ENCODE peak calls at places on chromosomes 5 and 9, in eight cellular contexts. Q is prostate gland, D is gastrocnemius medialis, F is right atrium auricular region, R is PC-3, S is esophagus squamous epithelium, X is HAP-1, N is heart right ventricle. E is an unnamed sample. For H3K27me3 and H3K9me3, the result is how much of the 10 kb centered on the place peaks cover.

GRCh38 chr5:138653502-138653901 is 78.3 kb upstream of the HSPA9 start:
- DNase-seq in Q (no peak), D (no peak), F (no peak), R (peak), S (no peak), X (no peak), N (no peak), E (no peak)

GRCh38 chr5:80755634-80756033 is 100.9 kb upstream of the DHFR start:
- DNase-seq in Q (no peak), D (no peak), F (no peak), R (no peak), S (no peak), X (no peak), N (no peak), E (no peak)

GRCh38 chr9:82890401-82890800 is 172.5 kb downstream of the RASEF start:
- DNase-seq in Q (no peak), D (no peak), F (no peak), R (no peak), S (no peak), X (no peak), N (no peak), E (no peak)

GRCh38 chr9:87710448-87710847 is 15.5 kb upstream of the CTSL start:
- DNase-seq in Q (no peak), D (no peak), F (no peak), R (no peak), S (no peak), X (no peak), N (no peak), E (no peak)

GRCh38 chr9:70012569-70012968 is 31.1 kb upstream of the MAMDC2 start:
- DNase-seq in Q (no peak), D (no peak), F (no peak), R (no peak), S (no peak), X (no peak), N (no peak), E (no peak)

GRCh38 chr9:129714393-129715051 is 38.3 kb downstream of the PTGES start:
- DNase-seq in Q (no peak), D (no peak), F (no peak), R (no peak), S (no peak), X (no peak), N (no peak), E (no peak)

GRCh38 chr9:93302586-93303257 is 118.8 kb downstream of the WNK2 start:
- DNase-seq in Q (peak), D (no peak), F (peak), R (peak), S (no peak), X (no peak), N (no peak), E (no peak)

GRCh38 chr5:111598996-111599395 is 86.7 kb upstream of the STARD4 start:
- DNase-seq in Q (no peak), D (no peak), F (no peak), R (no peak), S (no peak), X (no peak), N (no peak), E (no peak)

GRCh38 chr9:28270156-28270555 is 696.9 kb upstream of the C9orf72 start:
- DNase-seq in Q (no peak), D (no peak), F (no peak), R (peak), S (no peak), X (no peak), N (no peak), E (no peak)

GRCh38 chr9:128771094-128771721 is 519 bp downstream of the ZER1 start:
- DNase-seq in Q (peak), D (no peak), F (no peak), R (peak), S (no peak), X (no peak), N (no peak), E (no peak)

GRCh38 chr5:68652507-68652906 is 437.0 kb downstream of the PIK3R1 start:
- DNase-seq in Q (peak), D (peak), F (no peak), R (peak), S (no peak), X (no peak), N (no peak), E (no peak)

GRCh38 chr9:81268048-81268447 is 421.3 kb downstream of the TLE1 start:
- DNase-seq in Q (no peak), D (no peak), F (no peak), R (peak), S (no peak), X (no peak), N (no peak), E (no peak)

GRCh38 chr5:76867827-76868693 is 18.2 kb downstream of the S100Z start:
- DNase-seq in Q (peak), D (no peak), F (peak), R (peak), S (no peak), X (peak), N (peak), E (no peak)

GRCh38 chr5:160469156-160470144 is 47.8 kb downstream of the PTTG1 start:
- DNase-seq in Q (no peak), D (no peak), F (no peak), R (no peak), S (no peak), X (no peak), N (no peak), E (no peak)

GRCh38 chr5:177098103-177098771 is 11.5 kb downstream of the FGFR4 start:
- DNase-seq in Q (no peak), D (no peak), F (no peak), R (no peak), S (no peak), X (no peak), N (peak), E (peak)

GRCh38 chr9:84668204-84669007 is 1.1 kb upstream of the NTRK2 start:
- DNase-seq in Q (no peak), D (peak), F (peak), R (peak), S (no peak), X (peak), N (peak), E (peak)

GRCh38 chr9:136047775-136048559 is 47.1 kb downstream of the NACC2 start:
- DNase-seq in Q (no peak), D (no peak), F (peak), R (no peak), S (no peak), X (no peak), N (no peak), E (no peak)

GRCh38 chr5:160970605-160971191 is 118.7 kb upstream of the ATP10B start:
- DNase-seq in Q (no peak), D (no peak), F (no peak), R (no peak), S (no peak), X (peak), N (no peak), E (no peak)

GRCh38 chr9:20428976-20429375 is 193.3 kb downstream of the MLLT3 start:
- DNase-seq in Q (no peak), D (no peak), F (no peak), R (no peak), S (no peak), X (no peak), N (no peak), E (no peak)

GRCh38 chr5:180592176-180592575 is 877 bp upstream of the SCGB3A1 start:
- DNase-seq in Q (no peak), D (no peak), F (peak), R (no peak), S (no peak), X (no peak), N (no peak), E (no peak)

GRCh38 chr5:171776176-171776575 is 9.4 kb upstream of the SMIM23 start:
- DNase-seq in Q (no peak), D (no peak), F (no peak), R (no peak), S (no peak), X (no peak), N (no peak), E (no peak)

GRCh38 chr5:143309661-143310431 is 93.6 kb downstream of the NR3C1 start:
- DNase-seq in Q (no peak), D (no peak), F (no peak), R (peak), S (no peak), X (no peak), N (no peak), E (no peak)

GRCh38 chr5:333945-334344 is 12.4 kb downstream of the AHRR start:
- DNase-seq in Q (no peak), D (no peak), F (no peak), R (no peak), S (no peak), X (no peak), N (no peak), E (no peak)

GRCh38 chr9:110700953-110701352 is 32.4 kb downstream of the MUSK start:
- DNase-seq in Q (no peak), D (no peak), F (no peak), R (peak), S (no peak), X (no peak), N (no peak), E (no peak)

GRCh38 chr9:88535226-88535931 is 401 bp downstream of the NXNL2 start:
- DNase-seq in Q (peak), D (no peak), F (no peak), R (no peak), S (no peak), X (no peak), N (peak), E (no peak)

GRCh38 chr5:167671176-167671575 is 620.3 kb upstream of the WWC1 start:
- DNase-seq in Q (no peak), D (no peak), F (no peak), R (peak), S (no peak), X (no peak), N (no peak), E (no peak)

GRCh38 chr9:89810434-89810833 is 205.6 kb downstream of the GADD45G start:
- DNase-seq in Q (no peak), D (no peak), F (no peak), R (no peak), S (no peak), X (no peak), N (no peak), E (no peak)

GRCh38 chr5:160467555-160468418 is 46.1 kb downstream of the PTTG1 start:
- DNase-seq in Q (peak), D (peak), F (peak), R (peak), S (peak), X (no peak), N (peak), E (peak)

GRCh38 chr9:94014066-94014654 is 59.0 kb upstream of the BARX1 start:
- DNase-seq in Q (no peak), D (no peak), F (no peak), R (peak), S (no peak), X (peak), N (no peak), E (no peak)

GRCh38 chr5:73448451-73449136 is at the start of gene FOXD1:
- DNase-seq in Q (peak), D (peak), F (no peak), R (peak), S (peak), X (peak), N (peak), E (peak)

GRCh38 chr9:88998911-88999310 is 7.6 kb downstream of the S1PR3 start:
- DNase-seq in Q (no peak), D (no peak), F (peak), R (no peak), S (no peak), X (no peak), N (peak), E (peak)

GRCh38 chr9:85290019-85290418 is 451.7 kb downstream of the AGTPBP1 start:
- DNase-seq in Q (no peak), D (no peak), F (no peak), R (no peak), S (no peak), X (no peak), N (no peak), E (no peak)

GRCh38 chr5:55597014-55597981 is 62.5 kb upstream of the PLPP1 start:
- DNase-seq in Q (peak), D (peak), F (peak), R (peak), S (no peak), X (no peak), N (peak), E (peak)

GRCh38 chr9:78626971-78627370 is 330.0 kb downstream of the PSAT1 start:
- DNase-seq in Q (no peak), D (no peak), F (no peak), R (no peak), S (no peak), X (no peak), N (no peak), E (no peak)

GRCh38 chr9:74562611-74563010 is 65.5 kb downstream of the RORB start:
- DNase-seq in Q (no peak), D (no peak), F (no peak), R (no peak), S (no peak), X (no peak), N (no peak), E (no peak)

GRCh38 chr5:141898448-141899094 is 20.4 kb upstream of the PCDH1 start:
- DNase-seq in Q (no peak), D (no peak), F (peak), R (no peak), S (no peak), X (no peak), N (no peak), E (no peak)
- H3K27me3 ChIP-seq in Q (under half), D (under half), F (under half), R (under half), S (under half), X (under half), N (under half), E (under half)

GRCh38 chr9:1707291-1707690 is 307.9 kb upstream of the SMARCA2 start:
- DNase-seq in Q (no peak), D (no peak), F (no peak), R (no peak), S (no peak), X (peak), N (no peak), E (no peak)
- H3K9me3 ChIP-seq in Q (under half), D (under half), F (under half), R (under half), S (under half), X (under half), N (under half), E (under half)

GRCh38 chr9:132164604-132165362 is 2.9 kb downstream of the NTNG2 start:
- DNase-seq in Q (no peak), D (peak), F (peak), R (no peak), S (no peak), X (no peak), N (no peak), E (peak)

GRCh38 chr9:132167192-132167591 is 5.3 kb downstream of the NTNG2 start:
- DNase-seq in Q (no peak), D (no peak), F (no peak), R (no peak), S (no peak), X (no peak), N (no peak), E (no peak)

GRCh38 chr9:132168347-132168746 is 6.5 kb downstream of the NTNG2 start:
- DNase-seq in Q (no peak), D (no peak), F (peak), R (peak), S (no peak), X (no peak), N (no peak), E (peak)

GRCh38 chr9:132168851-132169250 is 7.0 kb downstream of the NTNG2 start:
- DNase-seq in Q (no peak), D (no peak), F (no peak), R (no peak), S (no peak), X (no peak), N (no peak), E (no peak)

DNA sequence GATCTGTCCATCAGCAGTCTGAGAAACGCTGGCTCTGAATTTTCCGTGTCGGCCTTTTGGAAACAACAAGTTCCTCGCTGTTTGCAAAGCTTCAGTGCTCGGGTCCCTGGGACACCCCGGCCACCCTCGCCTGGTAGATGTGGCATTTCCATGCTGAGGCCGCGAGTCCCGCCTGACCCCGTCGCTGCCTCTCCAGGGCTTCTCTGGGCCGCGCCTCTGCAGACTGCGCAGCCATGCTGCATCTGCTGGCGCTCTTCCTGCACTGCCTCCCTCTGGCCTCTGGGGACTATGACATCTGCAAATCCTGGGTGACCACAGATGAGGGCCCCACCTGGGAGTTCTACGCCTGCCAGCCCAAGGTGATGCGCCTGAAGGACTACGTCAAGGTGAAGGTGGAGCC is 4.7 kb downstream of the NTNG2 start:
- DNase-seq in Q (no peak), D (no peak), F (no peak), R (no peak), S (no peak), X (no peak), N (no peak), E (no peak)
- H3K27me3 ChIP-seq in Q (under half), D (half or more), F (under half), R (under half), S (under half), X (under half), N (under half), E (under half)

DNA sequence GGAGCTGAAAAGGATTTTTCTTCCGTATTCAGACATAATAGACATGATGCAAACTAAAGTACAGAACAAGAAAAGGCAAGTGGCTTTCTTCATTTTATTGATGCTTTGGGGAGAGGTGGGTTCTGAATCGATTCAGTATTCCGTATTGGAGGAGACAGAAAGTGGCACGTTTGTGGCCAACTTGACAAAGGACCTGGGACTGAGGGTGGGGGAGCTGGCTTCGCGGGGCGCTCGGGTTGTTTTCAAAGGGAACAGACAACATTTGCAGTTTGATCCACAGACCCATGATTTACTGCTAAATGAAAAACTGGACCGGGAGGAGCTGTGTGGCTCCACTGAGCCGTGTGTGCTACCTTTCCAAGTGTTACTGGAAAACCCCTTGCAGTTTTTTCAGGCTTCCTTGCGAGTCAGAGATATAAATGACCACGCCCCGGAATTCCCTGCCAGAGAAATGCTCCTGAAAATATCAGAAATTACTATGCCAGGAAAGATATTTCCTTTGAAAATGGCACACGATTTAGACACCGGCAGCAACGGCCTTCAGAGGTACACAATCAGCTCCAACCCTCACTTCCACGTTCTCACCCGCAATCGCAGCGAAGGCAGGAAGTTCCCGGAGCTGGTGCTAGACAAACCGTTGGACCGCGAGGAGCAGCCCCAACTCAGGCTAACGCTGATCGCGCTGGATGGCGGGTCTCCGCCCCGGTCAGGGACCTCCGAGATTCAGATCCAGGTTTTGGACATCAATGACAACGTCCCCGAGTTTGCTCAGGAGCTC is 547 bp downstream of the PCDHB6 start:
- DNase-seq in Q (no peak), D (no peak), F (no peak), R (no peak), S (no peak), X (no peak), N (no peak), E (no peak)
- H3K9me3 ChIP-seq in Q (under half), D (under half), F (half or more), R (under half), S (under half), X (under half), N (under half), E (under half)

DNA sequence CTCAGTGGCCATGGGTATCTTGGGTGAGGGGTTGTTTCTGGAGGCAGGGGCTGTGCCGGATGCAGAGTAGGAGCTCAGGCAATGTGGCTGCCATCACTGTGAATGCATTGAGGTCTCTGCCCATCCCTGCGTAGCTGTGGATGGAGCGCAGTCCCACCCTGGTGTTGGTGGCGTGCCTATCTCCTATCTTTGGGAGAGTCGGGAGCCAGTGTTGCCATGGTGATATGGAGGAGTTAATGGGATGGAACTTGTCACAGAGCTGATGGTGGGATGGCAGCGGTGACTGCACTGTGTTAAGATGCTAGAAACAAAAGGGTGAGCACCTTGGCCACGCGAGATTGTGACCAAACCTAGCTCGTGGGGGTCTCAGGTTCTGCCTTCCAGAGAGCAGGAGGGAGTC is 197.3 kb downstream of the MELK start:
- DNase-seq in Q (no peak), D (no peak), F (no peak), R (no peak), S (no peak), X (no peak), N (no peak), E (no peak)
- H3K27me3 ChIP-seq in Q (under half), D (under half), F (under half), R (under half), S (under half), X (under half), N (under half), E (under half)

GRCh38 chr9:95127249-95128176 is 190.0 kb downstream of the FANCC start:
- DNase-seq in Q (peak), D (peak), F (peak), R (peak), S (peak), X (peak), N (peak), E (peak)

GRCh38 chr9:95126739-95127138 is 190.8 kb downstream of the FANCC start:
- DNase-seq in Q (no peak), D (no peak), F (peak), R (no peak), S (no peak), X (no peak), N (no peak), E (no peak)

GRCh38 chr9:95124582-95125359 is 192.7 kb downstream of the FANCC start:
- DNase-seq in Q (peak), D (no peak), F (no peak), R (no peak), S (no peak), X (no peak), N (no peak), E (no peak)

GRCh38 chr9:95128177-95128524 is 189.4 kb downstream of the FANCC start:
- DNase-seq in Q (no peak), D (no peak), F (no peak), R (no peak), S (no peak), X (no peak), N (no peak), E (no peak)

GRCh38 chr9:95125652-95126051 is 191.9 kb downstream of the FANCC start:
- DNase-seq in Q (no peak), D (no peak), F (no peak), R (no peak), S (no peak), X (no peak), N (no peak), E (no peak)
- H3K9me3 ChIP-seq in Q (under half), D (under half), F (under half), R (under half), S (under half), X (under half), N (under half), E (under half)

GRCh38 chr9:132237481-132237880 is 75.6 kb downstream of the NTNG2 start:
- DNase-seq in Q (no peak), D (no peak), F (no peak), R (peak), S (no peak), X (no peak), N (peak), E (no peak)
- H3K27me3 ChIP-seq in Q (under half), D (under half), F (under half), R (under half), S (under half), X (under half), N (under half), E (under half)

DNA sequence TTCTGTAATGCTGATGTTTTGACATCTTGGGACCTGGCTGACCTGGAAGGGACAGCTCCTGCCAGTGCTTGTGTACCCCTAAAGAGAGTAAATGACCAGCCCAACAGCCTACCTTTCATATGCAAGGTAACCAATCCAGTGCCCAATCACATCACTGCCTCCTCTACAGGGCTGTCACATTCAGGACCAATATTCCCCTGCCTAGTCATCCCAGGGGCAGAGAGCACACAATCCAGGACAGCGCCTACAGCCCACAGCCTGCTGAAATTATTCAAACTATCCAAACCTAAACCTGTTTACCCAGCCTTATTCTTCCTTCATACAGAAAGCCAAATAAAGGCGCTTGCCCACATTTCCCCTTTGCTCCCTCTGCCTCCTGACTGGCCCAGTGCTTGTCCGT is 284.1 kb downstream of the CTNND2 start:
- DNase-seq in Q (no peak), D (no peak), F (no peak), R (no peak), S (no peak), X (no peak), N (no peak), E (no peak)
- H3K9me3 ChIP-seq in Q (under half), D (under half), F (under half), R (under half), S (under half), X (under half), N (under half), E (under half)